ENCODE peak calls at places on chromosomes 16 and 17, in eight cellular contexts. T is cardiac muscle cell; B is Jurkat, Clone E6-1; O is uterus; Z is right atrium auricular region; W is AG10803; M is naive thymus-derived CD4-positive, alpha-beta T cell; L is brain microvascular endothelial cell. E is an unnamed sample.

GRCh38 chr16:3656491-3657468 is 2.3 kb downstream of the DNASE1 start:
- DNase-seq in B (no peak), M (no peak), T (no peak), L (no peak), O (no peak), W (no peak), Z (no peak), E (no peak)

GRCh38 chr17:57519199-57519598 is 225.9 kb downstream of the CCDC182 start:
- DNase-seq in B (no peak), Z (no peak), W (no peak), O (no peak), T (peak), M (no peak), L (peak), E (peak)

GRCh38 chr16:11016993-11017392 is 72.6 kb downstream of the CLEC16A start:
- DNase-seq in B (no peak), T (no peak), L (peak), W (peak), M (no peak), Z (peak), O (peak), E (no peak)

GRCh38 chr17:64077409-64077808 is 52.5 kb downstream of the ERN1 start:
- DNase-seq in W (no peak), T (no peak), M (no peak), Z (no peak), O (no peak), L (no peak), B (no peak), E (no peak)

GRCh38 chr17:1059131-1059795 is 62.3 kb downstream of the TIMM22 start:
- DNase-seq in B (no peak), T (no peak), Z (no peak), L (no peak), O (no peak), M (no peak), W (no peak), E (no peak)

GRCh38 chr16:12127244-12127643 is 150.7 kb downstream of the SNX29 start:
- DNase-seq in Z (no peak), L (no peak), W (no peak), O (no peak), T (no peak), B (no peak), M (no peak), E (no peak)

GRCh38 chr17:61461967-61462733 is 9.9 kb downstream of the TBX4 start:
- DNase-seq in W (no peak), M (no peak), B (peak), Z (no peak), O (no peak), L (no peak), T (no peak), E (no peak)

GRCh38 chr17:40517286-40517662 is 15.9 kb upstream of the TNS4 start:
- DNase-seq in O (no peak), L (no peak), T (no peak), Z (no peak), M (no peak), B (no peak), W (no peak), E (no peak)

GRCh38 chr16:71631776-71632175 is 5.8 kb downstream of the MARVELD3 start:
- DNase-seq in T (no peak), M (no peak), L (no peak), Z (no peak), O (no peak), W (no peak), B (no peak), E (no peak)

GRCh38 chr16:19945934-19946333 is 61.3 kb upstream of the GPRC5B start:
- DNase-seq in W (no peak), L (no peak), T (no peak), O (no peak), B (no peak), Z (no peak), M (no peak), E (no peak)

GRCh38 chr17:42027961-42028790 is 8.3 kb downstream of the NKIRAS2 start:
- DNase-seq in L (no peak), M (no peak), T (peak), Z (no peak), O (no peak), B (no peak), W (no peak), E (no peak)

GRCh38 chr17:1058423-1059130 is 61.6 kb downstream of the TIMM22 start:
- DNase-seq in M (no peak), W (peak), O (no peak), B (peak), L (peak), Z (no peak), T (no peak), E (no peak)

GRCh38 chr17:37844158-37844976 is 79.8 kb upstream of the TBC1D3K start:
- DNase-seq in B (no peak), M (peak), Z (no peak), O (peak), L (peak), W (peak), T (peak), E (peak)

GRCh38 chr17:80890551-80890930 is 101.1 kb upstream of the CHMP6 start:
- DNase-seq in T (no peak), O (no peak), L (no peak), M (no peak), W (no peak), Z (no peak), B (no peak), E (no peak)

GRCh38 chr16:68645494-68646388 is 631 bp downstream of the CDH3 start:
- DNase-seq in M (no peak), W (no peak), B (no peak), T (peak), Z (no peak), O (peak), L (no peak), E (no peak)

GRCh38 chr16:81469710-81470481 is 25.3 kb downstream of the CMIP start:
- DNase-seq in Z (no peak), W (no peak), T (no peak), L (no peak), B (peak), O (no peak), M (no peak), E (no peak)

GRCh38 chr16:906296-906695 is 64.5 kb downstream of the LMF1 start:
- DNase-seq in T (no peak), Z (no peak), M (no peak), L (no peak), B (no peak), O (no peak), W (no peak), E (no peak)

GRCh38 chr16:55912022-55912421 is 36.8 kb upstream of the CES5A start:
- DNase-seq in M (no peak), T (peak), Z (peak), B (no peak), O (no peak), W (no peak), L (no peak), E (no peak)

GRCh38 chr16:76653390-76654026 is 376.3 kb downstream of the CNTNAP4 start:
- DNase-seq in M (no peak), B (peak), Z (no peak), L (peak), W (peak), O (no peak), T (peak), E (peak)

GRCh38 chr16:3076577-3076976 is 11.1 kb downstream of the IL32 start:
- DNase-seq in Z (no peak), T (no peak), W (no peak), O (no peak), M (no peak), L (no peak), B (peak), E (no peak)

GRCh38 chr17:79324219-79324618 is 249.6 kb downstream of the ENGASE start:
- DNase-seq in B (no peak), W (no peak), T (no peak), L (no peak), O (no peak), M (no peak), Z (no peak), E (no peak)

DNA sequence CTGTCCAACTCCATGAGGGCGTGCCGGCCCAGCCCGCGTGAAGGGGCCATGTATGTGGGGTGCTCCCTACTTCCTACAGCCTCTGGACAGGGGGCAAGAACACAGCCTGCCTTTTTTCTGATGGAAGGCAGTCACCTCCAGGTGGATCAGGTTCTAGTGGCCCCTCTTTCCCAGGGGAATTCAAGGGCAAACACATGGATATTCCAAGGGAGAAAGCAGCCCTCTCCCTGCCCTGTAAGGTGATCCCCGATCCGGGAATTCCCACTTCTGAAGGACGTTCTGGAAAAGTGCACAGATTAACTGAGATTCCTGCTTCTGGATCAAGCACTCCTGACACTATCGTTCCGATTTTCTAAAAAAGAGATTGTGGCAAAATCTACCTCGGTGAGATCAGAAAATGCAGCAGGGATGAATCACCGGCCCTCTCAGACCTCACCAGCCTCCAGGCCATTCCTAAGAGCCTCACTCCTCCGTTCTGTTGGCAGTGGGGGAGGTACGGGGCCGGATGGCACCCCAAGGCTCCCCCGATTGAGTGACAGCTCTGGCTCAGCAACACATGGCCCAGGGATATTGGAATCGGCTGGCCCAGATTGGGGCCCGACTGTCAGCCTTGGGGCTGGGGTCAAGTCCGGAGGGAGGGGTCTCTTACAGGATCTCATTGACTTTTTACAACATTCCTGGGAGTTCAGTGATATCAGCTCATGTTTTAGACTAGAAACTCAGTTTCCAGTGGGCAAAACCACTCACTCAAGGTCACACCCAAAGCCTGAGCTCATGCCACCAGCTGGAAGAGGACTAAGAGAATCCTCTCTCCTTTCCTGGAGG is 12.3 kb downstream of the STX1B start:
- DNase-seq in T (no peak), O (peak), M (no peak), W (peak), B (no peak), Z (no peak), L (peak), E (peak)
- H3K4me3 ChIP-seq in T (no peak), O (peak), M (peak), W (peak), B (no peak), Z (no peak), L (peak), E (peak)

GRCh38 chr17:72123964-72124791 is 3.4 kb downstream of the SOX9 start:
- DNase-seq in L (no peak), M (no peak), O (no peak), W (no peak), B (no peak), T (no peak), Z (no peak), E (no peak)

GRCh38 chr17:72126575-72127486 is 6.0 kb downstream of the SOX9 start:
- DNase-seq in Z (no peak), B (no peak), O (no peak), T (no peak), M (no peak), L (peak), W (peak), E (no peak)

GRCh38 chr17:72123496-72123963 is 2.7 kb downstream of the SOX9 start:
- DNase-seq in L (no peak), M (no peak), O (no peak), B (no peak), T (no peak), Z (no peak), W (no peak), E (no peak)

GRCh38 chr17:72125742-72126141 is 4.9 kb downstream of the SOX9 start:
- DNase-seq in Z (no peak), L (no peak), O (no peak), T (no peak), B (no peak), M (no peak), W (no peak), E (no peak)

GRCh38 chr17:72125226-72125651 is 4.4 kb downstream of the SOX9 start:
- DNase-seq in Z (no peak), M (no peak), O (no peak), T (peak), W (no peak), B (no peak), L (no peak), E (no peak)
- H3K4me3 ChIP-seq in Z (no peak), M (no peak), O (no peak), T (no peak), W (no peak), B (no peak), L (no peak), E (peak)

GRCh38 chr17:32265192-32265895 is at the start of gene RHBDL3:
- DNase-seq in M (peak), L (no peak), Z (no peak), O (peak), W (no peak), B (no peak), T (peak), E (no peak)
- H3K4me3 ChIP-seq in M (peak), L (peak), Z (peak), O (peak), W (peak), B (peak), T (peak), E (peak)

DNA sequence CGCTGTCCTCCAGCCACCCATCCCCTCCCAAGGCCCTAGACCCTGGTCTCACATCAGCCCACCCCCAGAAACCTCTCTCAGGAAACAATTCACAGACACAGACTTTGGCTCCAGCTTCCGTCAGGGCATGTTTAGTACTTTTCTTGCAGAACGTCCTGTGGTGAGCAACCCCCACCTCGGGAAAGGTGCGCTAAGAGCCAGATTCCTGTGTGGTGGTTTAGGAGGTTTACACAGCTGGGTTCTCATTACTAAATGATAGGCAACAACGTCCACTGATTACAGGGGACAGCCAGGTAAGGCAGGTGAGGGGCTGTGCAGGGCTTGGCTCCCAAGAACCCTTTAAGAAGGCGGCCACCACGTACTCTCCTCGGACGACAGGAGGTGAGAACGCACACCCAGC is 29.3 kb downstream of the KIFC3 start:
- DNase-seq in O (no peak), T (no peak), L (no peak), M (no peak), Z (no peak), B (no peak), W (no peak), E (no peak)
- H3K4me3 ChIP-seq in O (no peak), T (no peak), L (no peak), M (no peak), Z (no peak), B (no peak), W (no peak), E (no peak)

GRCh38 chr16:87014112-87014511 is 303.1 kb downstream of the C16orf95 start:
- DNase-seq in L (no peak), O (no peak), T (no peak), M (no peak), Z (no peak), B (no peak), W (no peak), E (no peak)

GRCh38 chr16:87012954-87013938 is 303.9 kb downstream of the C16orf95 start:
- DNase-seq in M (no peak), O (no peak), W (no peak), Z (peak), B (no peak), L (no peak), T (peak), E (no peak)

GRCh38 chr16:87017388-87018012 is 299.7 kb downstream of the C16orf95 start:
- DNase-seq in Z (no peak), T (no peak), O (no peak), L (peak), W (peak), M (no peak), B (no peak), E (peak)

GRCh38 chr16:87016056-87016455 is 301.1 kb downstream of the C16orf95 start:
- DNase-seq in Z (no peak), L (no peak), T (no peak), W (no peak), O (no peak), B (no peak), M (no peak), E (no peak)

GRCh38 chr16:87016636-87017035 is 300.6 kb downstream of the C16orf95 start:
- DNase-seq in O (no peak), M (no peak), B (no peak), Z (no peak), T (no peak), L (no peak), W (no peak), E (no peak)
- H3K4me3 ChIP-seq in O (no peak), M (no peak), B (no peak), Z (no peak), T (no peak), L (no peak), W (no peak), E (no peak)

DNA sequence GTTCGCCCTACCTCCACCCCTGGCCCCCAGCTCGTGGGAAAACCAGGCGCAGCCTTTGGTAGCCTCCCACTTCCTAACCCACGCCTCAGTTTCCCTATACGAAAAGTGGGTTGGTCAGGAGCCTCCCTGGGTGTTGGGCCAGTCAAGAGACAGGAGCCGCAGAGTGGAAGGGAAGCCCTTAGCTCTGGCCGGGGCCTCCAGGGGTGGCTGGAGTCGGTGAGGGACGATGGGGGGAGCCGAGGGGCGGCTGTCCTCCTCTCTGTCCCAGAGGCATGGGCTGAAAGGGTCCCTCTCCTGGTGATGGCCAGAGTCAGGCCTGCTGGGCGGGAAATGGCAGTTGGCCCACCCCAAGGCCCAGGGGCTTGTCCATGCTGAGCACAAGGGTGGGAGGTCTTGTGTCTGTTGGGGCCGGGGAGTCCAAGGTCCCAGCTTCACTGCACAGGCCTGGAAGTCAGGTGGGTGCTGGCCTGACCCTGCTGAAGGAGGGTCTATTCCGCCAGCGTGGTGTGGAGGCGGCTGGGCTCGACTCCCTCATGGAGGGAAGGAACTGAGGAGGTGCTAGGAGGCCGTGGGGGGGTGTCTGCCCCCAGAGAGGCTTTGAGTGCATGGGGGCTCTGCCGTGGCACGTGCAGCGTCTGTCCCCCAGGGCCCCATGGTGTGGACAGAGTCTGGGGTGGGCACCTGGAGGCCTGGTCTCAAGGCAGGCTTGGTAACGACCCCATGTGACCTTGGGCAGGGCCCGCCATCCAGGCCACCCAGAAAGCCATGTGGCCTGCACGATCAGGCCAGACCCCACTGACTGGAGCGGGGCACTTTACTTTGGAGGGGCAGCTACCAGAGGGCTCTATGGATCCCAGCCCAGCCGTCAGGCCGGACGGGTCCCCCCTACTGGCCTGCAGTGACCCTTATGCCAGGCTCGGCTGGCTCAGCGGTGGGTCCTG is 1.1 kb downstream of the SLC16A3 start:
- DNase-seq in T (peak), M (no peak), B (no peak), W (no peak), Z (no peak), L (no peak), O (no peak), E (no peak)
- H3K4me3 ChIP-seq in T (peak), M (peak), B (peak), W (peak), Z (peak), L (peak), O (peak), E (peak)